ENCODE peak calls at places on chromosomes 12 and 14, in five cellular contexts. B is right cardiac atrium, T is body of pancreas, A is cardiac muscle cell, N is IMR-90. C is an unnamed sample.

GRCh38 chr14:99971929-99972747 is 93.1 kb upstream of the EVL start:
- DNase-seq in B (peak; percentile 66), T (no peak), A (peak; percentile 14), N (peak; percentile 21), C (peak; percentile 84)

GRCh38 chr12:121072147-121072546 is 33.1 kb upstream of the OASL start:
- DNase-seq in B (no peak), T (no peak), A (no peak), N (no peak), C (no peak)

GRCh38 chr12:132079190-132079589 is 64.9 kb downstream of the DDX51 start:
- DNase-seq in B (peak; percentile 72), T (no peak), A (no peak), N (no peak), C (no peak)

GRCh38 chr12:67714648-67715047 is 66.1 kb downstream of the DYRK2 start:
- DNase-seq in B (no peak), T (no peak), A (no peak), N (peak; percentile 40), C (no peak)

GRCh38 chr14:31829256-31829923 is 247.7 kb upstream of the ARHGAP5 start:
- DNase-seq in B (no peak), T (no peak), A (peak; percentile 87), N (peak; percentile 91), C (no peak)

GRCh38 chr12:24240707-24241106 is 291.2 kb upstream of the SOX5 start:
- DNase-seq in B (no peak), T (no peak), A (no peak), N (no peak), C (no peak)

GRCh38 chr12:55684761-55685370 is 22.8 kb downstream of the ITGA7 start:
- DNase-seq in B (peak; percentile 36), T (no peak), A (no peak), N (no peak), C (peak; percentile 73)

GRCh38 chr14:95516554-95517209 is at the start of gene SYNE3:
- DNase-seq in B (peak; percentile 91), T (no peak), A (peak; percentile 52), N (no peak), C (peak; percentile 66)

GRCh38 chr14:45891417-45892080 is 638.5 kb upstream of the MIS18BP1 start:
- DNase-seq in B (peak; percentile 21), T (peak; percentile 2), A (no peak), N (no peak), C (peak; percentile 23)

GRCh38 chr12:113054948-113055486 is 1.5 kb upstream of the DTX1 start:
- DNase-seq in B (no peak), T (no peak), A (no peak), N (no peak), C (no peak)

GRCh38 chr14:91835197-91835919 is 32.0 kb downstream of the TC2N start:
- DNase-seq in B (no peak), T (peak; percentile 24), A (no peak), N (no peak), C (no peak)

GRCh38 chr12:10941916-10942607 is 3.0 kb upstream of the TAS2R14 start:
- DNase-seq in B (no peak), T (peak; percentile 4), A (no peak), N (no peak), C (no peak)

GRCh38 chr14:51939211-51939705 is 50.1 kb upstream of the RTRAF start:
- DNase-seq in B (peak; percentile 14), T (peak; percentile 15), A (peak; percentile 34), N (no peak), C (no peak)

GRCh38 chr12:105985383-105985782 is 153.4 kb downstream of the NUAK1 start:
- DNase-seq in B (no peak), T (no peak), A (no peak), N (no peak), C (no peak)

GRCh38 chr12:93668919-93669418 is 8.2 kb upstream of the CRADD start:
- DNase-seq in B (no peak), T (no peak), A (no peak), N (no peak), C (no peak)

GRCh38 chr12:12267801-12268200 is 957 bp upstream of the LRP6 start:
- DNase-seq in B (no peak), T (no peak), A (no peak), N (no peak), C (no peak)

GRCh38 chr14:103775506-103775905 is 59.9 kb downstream of the ZFYVE21 start:
- DNase-seq in B (no peak), T (no peak), A (no peak), N (no peak), C (no peak)

GRCh38 chr12:26250801-26251200 is 55.4 kb downstream of the SSPN start:
- DNase-seq in B (no peak), T (no peak), A (peak; percentile 63), N (no peak), C (no peak)

GRCh38 chr12:119020377-119021360 is 39.3 kb downstream of the SRRM4 start:
- DNase-seq in B (peak; percentile 76), T (peak; percentile 61), A (peak; percentile 0), N (no peak), C (peak; percentile 59)
- H3K4me3 ChIP-seq in B (no peak overlapping the region), T (no peak overlapping the region), A (no peak overlapping the region), N (no peak overlapping the region), C (no peak overlapping the region)

DNA sequence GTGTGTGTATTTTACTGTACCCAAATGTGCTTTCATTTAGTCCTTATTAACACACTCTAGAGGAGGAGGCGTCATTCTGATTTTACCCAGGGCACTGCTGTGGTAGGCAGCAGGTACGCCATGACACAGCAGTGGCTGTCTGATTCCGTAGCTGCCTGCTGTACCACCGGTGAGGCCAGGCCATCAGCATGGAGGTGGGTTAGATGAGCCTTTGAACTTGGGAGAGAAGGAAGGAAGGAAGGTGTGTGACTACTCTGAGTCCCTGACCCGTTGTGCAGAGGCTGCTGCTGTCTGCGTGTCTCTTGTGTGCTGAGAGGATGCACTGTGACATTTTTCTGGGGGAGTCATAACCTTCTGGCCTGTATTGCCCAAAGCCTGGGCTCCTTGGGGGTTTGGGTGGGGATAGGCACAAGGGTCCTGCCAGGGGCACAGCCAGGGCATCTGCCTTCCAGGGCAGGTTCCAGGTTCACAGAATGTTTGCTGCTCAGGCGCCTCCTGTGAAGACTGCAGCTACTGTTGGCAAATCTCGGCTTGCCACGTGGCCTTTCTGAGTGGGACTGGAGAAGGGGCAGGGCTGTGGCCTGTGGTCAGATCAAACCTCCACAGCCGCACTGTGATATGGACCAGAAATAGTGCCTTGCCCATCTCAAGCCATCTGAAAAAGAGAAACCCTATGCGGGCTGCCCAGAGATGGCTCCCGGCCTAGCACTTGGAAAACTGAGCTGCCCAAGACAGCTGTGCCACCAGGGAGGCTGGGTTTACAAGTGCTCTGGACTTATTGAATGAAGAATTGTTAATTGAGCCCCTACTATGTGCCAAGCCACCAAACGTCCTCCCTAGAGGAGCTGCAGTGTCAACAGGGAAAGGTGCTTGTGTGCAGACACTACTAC is 47.1 kb downstream of the MLXIP start:
- DNase-seq in B (peak; percentile 46), T (no peak), A (no peak), N (no peak), C (no peak)
- H3K4me1 ChIP-seq in B (peaks cover 5% of the 10 kb centered on the region), T (peaks cover 45% of the 10 kb centered on the region), A (no peaks in the 10 kb centered on the region), N (peaks cover 7% of the 10 kb centered on the region), C (peaks cover 39% of the 10 kb centered on the region)

GRCh38 chr14:55807536-55807935 is 227.5 kb downstream of the KTN1 start:
- DNase-seq in B (no peak), T (no peak), A (no peak), N (no peak), C (no peak)
- H3K27ac ChIP-seq in B (peak overlapping the region; percentile 33), T (peak overlapping the region; percentile 82), A (no peak overlapping the region), N (no peak overlapping the region), C (no peak overlapping the region)

GRCh38 chr12:46770501-46771183 is 55.2 kb downstream of the SLC38A4 start:
- DNase-seq in B (no peak), T (peak; percentile 40), A (peak; percentile 45), N (peak; percentile 59), C (no peak)

GRCh38 chr12:46774011-46774633 is 51.7 kb downstream of the SLC38A4 start:
- DNase-seq in B (no peak), T (no peak), A (peak; percentile 13), N (peak; percentile 48), C (no peak)

GRCh38 chr12:46775796-46776195 is 50.0 kb downstream of the SLC38A4 start:
- DNase-seq in B (no peak), T (no peak), A (no peak), N (no peak), C (no peak)

GRCh38 chr12:46771268-46771837 is 54.4 kb downstream of the SLC38A4 start:
- DNase-seq in B (no peak), T (no peak), A (peak; percentile 35), N (peak; percentile 61), C (no peak)

DNA sequence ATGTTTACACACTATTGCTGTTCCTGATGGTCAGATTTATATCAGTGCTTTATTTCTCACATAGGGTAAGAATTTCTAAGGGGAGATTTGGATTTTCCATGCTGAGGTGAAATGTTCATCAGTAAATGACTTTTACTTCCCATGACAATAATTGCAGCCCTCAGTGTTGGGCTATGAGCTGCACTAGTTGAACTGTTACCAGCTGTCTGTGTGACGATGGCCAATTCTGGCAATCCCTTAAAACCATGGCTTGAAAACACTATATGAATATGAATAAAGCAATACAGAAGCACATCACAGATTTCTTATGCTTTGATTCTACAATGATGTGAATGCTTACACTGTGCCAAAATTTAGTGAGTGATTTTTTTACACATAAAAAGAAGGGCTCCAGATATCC is 52.3 kb downstream of the SLC38A4 start:
- DNase-seq in B (no peak), T (no peak), A (no peak), N (no peak), C (no peak)
- H3K4me3 ChIP-seq in B (no peak overlapping the region), T (no peak overlapping the region), A (no peak overlapping the region), N (no peak overlapping the region), C (no peak overlapping the region)

GRCh38 chr12:108835860-108836634 is 21.3 kb downstream of the SSH1 start:
- DNase-seq in B (no peak), T (no peak), A (no peak), N (no peak), C (no peak)
- H3K4me1 ChIP-seq in B (peaks cover 44% of the 10 kb centered on the region), T (peaks cover 51% of the 10 kb centered on the region), A (peaks cover 44% of the 10 kb centered on the region), N (peaks cover 56% of the 10 kb centered on the region), C (peaks cover 85% of the 10 kb centered on the region)

C was measured in upper lobe of left lung.